ENCODE peak calls at places on chromosome 14, in eight cellular contexts. Q is right lobe of liver, G is adrenal gland, L is Calu3, N is Peyer's patch, Y is HFF-Myc, D is A549, K is SK-N-SH. U is an unnamed sample.

GRCh38 chr14:58637391-58638230 is at the start of gene DACT1:
- DNase-seq in Q (peak), G (peak), L (peak), N (peak), Y (no peak), D (peak), K (peak), U (peak)

GRCh38 chr14:55329999-55330710 is 58.9 kb downstream of the FBXO34 start:
- DNase-seq in Q (no peak), G (no peak), L (no peak), N (no peak), Y (no peak), D (no peak), K (no peak), U (no peak)

GRCh38 chr14:21133896-21134295 is 22.0 kb downstream of the OR5AU1 start:
- DNase-seq in Q (no peak), G (no peak), L (no peak), N (no peak), Y (no peak), D (no peak), K (no peak), U (no peak)

GRCh38 chr14:73255005-73255400 is 17.7 kb downstream of the PAPLN start:
- DNase-seq in Q (no peak), G (no peak), L (no peak), N (peak), Y (no peak), D (no peak), K (no peak), U (no peak)

GRCh38 chr14:56195727-56196126 is 77.5 kb downstream of the PELI2 start:
- DNase-seq in Q (no peak), G (no peak), L (no peak), N (no peak), Y (peak), D (no peak), K (no peak), U (no peak)

GRCh38 chr14:101350710-101351109 is 210.6 kb upstream of the DIO3 start:
- DNase-seq in Q (no peak), G (no peak), L (no peak), N (no peak), Y (no peak), D (no peak), K (no peak), U (no peak)

GRCh38 chr14:99774526-99775307 is 18.5 kb upstream of the EML1 start:
- DNase-seq in Q (no peak), G (peak), L (no peak), N (no peak), Y (no peak), D (no peak), K (no peak), U (no peak)

GRCh38 chr14:51333299-51333698 is 93.3 kb downstream of the TMX1 start:
- DNase-seq in Q (no peak), G (no peak), L (no peak), N (no peak), Y (no peak), D (no peak), K (no peak), U (no peak)

GRCh38 chr14:65103150-65103760 is 938 bp upstream of the MAX start:
- DNase-seq in Q (no peak), G (peak), L (peak), N (no peak), Y (peak), D (peak), K (peak), U (no peak)

GRCh38 chr14:44782775-44783238 is 178.9 kb downstream of the KLHL28 start:
- DNase-seq in Q (no peak), G (no peak), L (no peak), N (no peak), Y (no peak), D (no peak), K (no peak), U (no peak)

GRCh38 chr14:106737025-106737424 is 1210.6 kb downstream of the TMEM121 start:
- DNase-seq in Q (no peak), G (no peak), L (no peak), N (no peak), Y (no peak), D (no peak), K (no peak), U (no peak)

GRCh38 chr14:104554608-104555401 is 24.8 kb upstream of the C14orf180 start:
- DNase-seq in Q (peak), G (no peak), L (no peak), N (peak), Y (no peak), D (no peak), K (peak), U (no peak)

GRCh38 chr14:80930836-80931389 is 10.6 kb downstream of the CEP128 start:
- DNase-seq in Q (no peak), G (no peak), L (no peak), N (no peak), Y (peak), D (no peak), K (no peak), U (no peak)

GRCh38 chr14:99664636-99665273 is 19.3 kb upstream of the CYP46A1 start:
- DNase-seq in Q (no peak), G (no peak), L (no peak), N (no peak), Y (no peak), D (no peak), K (no peak), U (no peak)

GRCh38 chr14:49315570-49315969 is 270.6 kb downstream of the RPS29 start:
- DNase-seq in Q (no peak), G (no peak), L (no peak), N (no peak), Y (no peak), D (no peak), K (no peak), U (no peak)

GRCh38 chr14:91731986-91732385 is at the start of gene CATSPERB:
- DNase-seq in Q (no peak), G (no peak), L (no peak), N (no peak), Y (no peak), D (no peak), K (no peak), U (no peak)

GRCh38 chr14:75283884-75284563 is 5.4 kb downstream of the FOS start:
- DNase-seq in Q (no peak), G (peak), L (no peak), N (peak), Y (no peak), D (no peak), K (no peak), U (no peak)

GRCh38 chr14:100865682-100866591 is 37.6 kb downstream of the RTL1 start:
- DNase-seq in Q (no peak), G (no peak), L (no peak), N (peak), Y (no peak), D (no peak), K (peak), U (no peak)

GRCh38 chr14:25911831-25912230 is 686.0 kb downstream of the NOVA1 start:
- DNase-seq in Q (no peak), G (no peak), L (no peak), N (no peak), Y (no peak), D (no peak), K (no peak), U (no peak)
- TF ChIP-seq CTCF in Q (no peak), G (no peak), L (no peak), N (no peak), Y (no peak), D (no peak), K (no peak), U (no peak)

GRCh38 chr14:94380225-94381148 is 7.9 kb downstream of the SERPINA1 start:
- DNase-seq in Q (peak), G (no peak), L (no peak), N (no peak), Y (no peak), D (no peak), K (no peak), U (no peak)
- TF ChIP-seq CTCF in Q (no peak), G (no peak), L (no peak), N (no peak), Y (no peak), D (no peak), K (no peak), U (no peak)

DNA sequence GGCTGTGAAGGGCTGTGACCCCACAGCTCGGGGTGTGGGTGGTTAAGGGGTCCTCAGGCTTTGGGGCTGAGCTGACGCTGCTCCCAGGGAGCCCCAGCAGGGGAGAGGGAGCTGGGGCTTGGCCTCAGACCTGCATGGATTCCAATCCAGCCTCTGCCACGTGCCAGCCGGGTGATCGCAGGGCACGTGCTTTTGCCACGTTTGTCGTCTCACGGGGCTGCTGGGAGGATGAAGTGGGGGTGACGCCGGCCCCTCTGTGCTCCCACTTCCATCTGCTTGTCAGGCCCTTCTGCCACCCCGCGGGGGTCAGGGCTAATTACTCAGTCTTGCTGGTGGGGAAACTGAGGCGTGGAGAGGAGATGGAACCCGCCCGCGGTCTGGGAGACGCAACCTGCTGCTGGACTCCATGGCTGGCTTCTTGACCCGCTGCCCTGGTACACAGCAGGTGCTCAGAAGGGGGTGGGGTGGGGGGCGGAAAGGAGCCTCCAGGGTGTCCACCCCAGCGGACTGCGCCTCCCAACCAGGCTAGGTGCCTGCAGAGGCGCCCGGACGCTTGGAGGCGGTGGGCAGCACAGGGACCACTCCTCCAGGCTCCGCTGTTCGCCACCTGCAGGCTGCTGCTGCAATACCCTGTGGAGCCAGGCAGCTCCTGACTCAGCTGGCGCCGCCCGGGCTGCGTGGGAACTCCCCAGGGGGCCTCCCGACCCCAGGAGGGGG is 36.4 kb upstream of the PRIMA1 start:
- DNase-seq in Q (no peak), G (no peak), L (no peak), N (no peak), Y (no peak), D (peak), K (peak), U (no peak)
- TF ChIP-seq CTCF in Q (no peak), G (no peak), L (no peak), N (no peak), Y (no peak), D (peak), K (no peak), U (no peak)

GRCh38 chr14:88791252-88791621 is 1.5 kb downstream of the EML5 start:
- DNase-seq in Q (no peak), G (no peak), L (no peak), N (no peak), Y (no peak), D (no peak), K (no peak), U (no peak)

GRCh38 chr14:88790501-88791251 is 2.1 kb downstream of the EML5 start:
- DNase-seq in Q (no peak), G (no peak), L (no peak), N (no peak), Y (no peak), D (no peak), K (peak), U (no peak)

GRCh38 chr14:88793259-88793625 is 489 bp upstream of the EML5 start:
- DNase-seq in Q (no peak), G (peak), L (no peak), N (no peak), Y (no peak), D (no peak), K (no peak), U (no peak)

GRCh38 chr14:88791629-88792571 is 853 bp downstream of the EML5 start:
- DNase-seq in Q (peak), G (peak), L (peak), N (peak), Y (no peak), D (peak), K (peak), U (peak)

GRCh38 chr14:88792572-88793258 is at the start of gene EML5:
- DNase-seq in Q (peak), G (peak), L (peak), N (peak), Y (peak), D (peak), K (peak), U (peak)
- TF ChIP-seq CTCF in Q (peak), G (peak), L (peak), N (peak), Y (peak), D (peak), K (no peak), U (peak)

DNA sequence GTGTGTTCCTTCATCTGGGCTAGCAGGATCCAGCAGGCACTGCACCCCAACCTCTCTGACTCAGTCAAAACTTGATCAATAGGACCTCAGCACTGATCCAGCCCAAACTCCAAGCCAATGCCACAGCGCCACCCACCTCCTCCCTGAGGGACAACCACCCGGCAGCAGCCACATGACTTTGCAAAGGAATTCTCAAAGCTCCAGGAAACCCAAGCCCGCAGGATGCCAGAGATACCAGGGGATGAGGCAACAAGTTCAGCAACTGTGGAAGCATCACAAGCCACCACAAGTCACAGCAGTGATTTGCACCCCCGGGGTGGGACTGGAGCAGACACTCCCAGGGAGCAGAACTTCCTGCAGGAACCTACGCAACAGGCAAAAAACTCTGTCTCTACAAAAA is 37.3 kb downstream of the ACTN1 start:
- DNase-seq in Q (peak), G (peak), L (peak), N (no peak), Y (no peak), D (peak), K (no peak), U (peak)
- TF ChIP-seq CTCF in Q (peak), G (no peak), L (no peak), N (no peak), Y (peak), D (peak), K (peak), U (no peak)

GRCh38 chr14:70585221-70585620 is 15.2 kb downstream of the MED6 start:
- DNase-seq in Q (no peak), G (no peak), L (no peak), N (no peak), Y (no peak), D (no peak), K (no peak), U (no peak)
- TF ChIP-seq CTCF in Q (no peak), G (no peak), L (no peak), N (no peak), Y (no peak), D (no peak), K (no peak), U (no peak)

U was measured in endothelial cell.